ENCODE peak calls at places on chromosomes 16 and 17, in seven cellular contexts. U, S, D, I, Q, M and K are unnamed samples.

GRCh38 chr16:26645629-26646028 is 421.1 kb upstream of the C16orf82 start:
- DNase-seq in I (no peak), M (peak), D (peak), Q (no peak), S (peak), U (peak), K (peak)

GRCh38 chr16:19127674-19128131 is 13.9 kb downstream of the ITPRIPL2 start:
- DNase-seq in U (no peak), M (no peak), S (no peak), D (no peak), I (no peak), Q (no peak), K (no peak)

GRCh38 chr17:78394209-78394608 is 15.8 kb downstream of the PGS1 start:
- DNase-seq in D (no peak), Q (no peak), I (no peak), M (no peak), S (no peak), U (no peak), K (no peak)

GRCh38 chr17:55496094-55496881 is 15.0 kb downstream of the SMIM36 start:
- DNase-seq in M (no peak), Q (no peak), S (no peak), D (peak), U (no peak), I (no peak), K (no peak)

GRCh38 chr17:15910791-15911190 is 34.1 kb upstream of the ADORA2B start:
- DNase-seq in U (no peak), M (no peak), S (no peak), Q (no peak), D (peak), I (no peak), K (no peak)

GRCh38 chr17:33651631-33652030 is 358.5 kb upstream of the ASIC2 start:
- DNase-seq in M (no peak), U (no peak), I (no peak), Q (no peak), D (peak), S (peak), K (peak)

GRCh38 chr17:19345486-19346350 is 16.8 kb downstream of the B9D1 start:
- DNase-seq in U (no peak), S (no peak), Q (no peak), D (no peak), M (no peak), I (no peak), K (no peak)

GRCh38 chr16:49550666-49551065 is 177.1 kb downstream of the C16orf78 start:
- DNase-seq in Q (no peak), M (no peak), I (no peak), U (no peak), D (no peak), S (no peak), K (no peak)

GRCh38 chr17:72136692-72137550 is 16.1 kb downstream of the SOX9 start:
- DNase-seq in S (no peak), U (no peak), I (no peak), M (peak), D (peak), Q (no peak), K (no peak)

GRCh38 chr17:32275060-32276042 is 9.7 kb downstream of the RHBDL3 start:
- DNase-seq in U (no peak), D (peak), I (peak), M (peak), S (peak), Q (no peak), K (peak)

GRCh38 chr16:9090101-9090959 is 1.1 kb upstream of the HAPSTR1 start:
- DNase-seq in S (no peak), Q (peak), M (no peak), I (no peak), U (peak), D (no peak), K (peak)

GRCh38 chr17:79220201-79220714 is 145.6 kb downstream of the ENGASE start:
- DNase-seq in D (no peak), Q (no peak), I (no peak), U (no peak), S (no peak), M (no peak), K (no peak)